ENCODE peak calls at places on chromosomes 6 and 20, in six cellular contexts. One of them, this sample, is unnamed.

GRCh38 chr6:133184798-133185380 is 56.3 kb upstream of the EYA4 start:
- DNase-seq in K562: no peak
- DNase-seq in H1: no peak
- DNase-seq in HepG2: no peak
- DNase-seq in GM12892: no peak
- DNase-seq in GM12878: no peak
- DNase-seq in this sample: no peak

GRCh38 chr6:106790146-106790770 is 160.9 kb downstream of the QRSL1 start:
- DNase-seq in K562: no peak
- DNase-seq in H1: no peak
- DNase-seq in HepG2: peak; percentile 33
- DNase-seq in GM12892: no peak
- DNase-seq in GM12878: no peak
- DNase-seq in this sample: no peak

GRCh38 chr6:163585932-163586437 is 171.5 kb downstream of the QKI start:
- DNase-seq in K562: peak; percentile 88
- DNase-seq in H1: no peak
- DNase-seq in HepG2: no peak
- DNase-seq in GM12892: no peak
- DNase-seq in GM12878: no peak
- DNase-seq in this sample: no peak

GRCh38 chr20:16694176-16694575 is 35.6 kb upstream of the SNRPB2 start:
- DNase-seq in K562: no peak
- DNase-seq in H1: no peak
- DNase-seq in HepG2: no peak
- DNase-seq in GM12892: no peak
- DNase-seq in GM12878: no peak
- DNase-seq in this sample: no peak

GRCh38 chr6:158314737-158315136 is 2.5 kb downstream of the TULP4 start:
- DNase-seq in K562: no peak
- DNase-seq in H1: no peak
- DNase-seq in HepG2: no peak
- DNase-seq in GM12892: no peak
- DNase-seq in GM12878: no peak
- DNase-seq in this sample: no peak

GRCh38 chr20:49866051-49866450 is 49.3 kb downstream of the SPATA2 start:
- DNase-seq in K562: no peak
- DNase-seq in H1: no peak
- DNase-seq in HepG2: no peak
- DNase-seq in GM12892: no peak
- DNase-seq in GM12878: peak; percentile 60
- DNase-seq in this sample: no peak

GRCh38 chr6:12844284-12845223 is 128.0 kb downstream of the PHACTR1 start:
- DNase-seq in K562: peak; percentile 34
- DNase-seq in H1: no peak
- DNase-seq in HepG2: peak; percentile 20
- DNase-seq in GM12892: peak; percentile 9
- DNase-seq in GM12878: no peak
- DNase-seq in this sample: peak; percentile 15

GRCh38 chr6:36840471-36841461 is 1.5 kb upstream of the CPNE5 start:
- DNase-seq in K562: no peak
- DNase-seq in H1: peak; percentile 79
- DNase-seq in HepG2: peak; percentile 64
- DNase-seq in GM12892: no peak
- DNase-seq in GM12878: no peak
- DNase-seq in this sample: peak; percentile 27

GRCh38 chr6:95572098-95572497 is 5.2 kb upstream of the MANEA start:
- DNase-seq in K562: no peak
- DNase-seq in H1: no peak
- DNase-seq in HepG2: no peak
- DNase-seq in GM12892: no peak
- DNase-seq in GM12878: no peak
- DNase-seq in this sample: no peak

GRCh38 chr20:22466447-22467171 is 117.8 kb downstream of the FOXA2 start:
- DNase-seq in K562: no peak
- DNase-seq in H1: no peak
- DNase-seq in HepG2: no peak
- DNase-seq in GM12892: no peak
- DNase-seq in GM12878: no peak
- DNase-seq in this sample: no peak

GRCh38 chr6:169935861-169936260 is 184.4 kb downstream of the ERMARD start:
- DNase-seq in K562: no peak
- DNase-seq in H1: no peak
- DNase-seq in HepG2: no peak
- DNase-seq in GM12892: no peak
- DNase-seq in GM12878: no peak
- DNase-seq in this sample: no peak

GRCh38 chr20:3935295-3935955 is 46.2 kb downstream of the PANK2 start:
- DNase-seq in K562: no peak
- DNase-seq in H1: no peak
- DNase-seq in HepG2: no peak
- DNase-seq in GM12892: no peak
- DNase-seq in GM12878: no peak
- DNase-seq in this sample: no peak

GRCh38 chr6:157535354-157536217 is 154.6 kb downstream of the ZDHHC14 start:
- DNase-seq in K562: no peak
- DNase-seq in H1: no peak
- DNase-seq in HepG2: peak; percentile 86
- DNase-seq in GM12892: no peak
- DNase-seq in GM12878: peak; percentile 71
- DNase-seq in this sample: no peak

GRCh38 chr20:39960522-39961420 is 728.3 kb downstream of the MAFB start:
- DNase-seq in K562: no peak
- DNase-seq in H1: peak; percentile 55
- DNase-seq in HepG2: no peak
- DNase-seq in GM12892: no peak
- DNase-seq in GM12878: no peak
- DNase-seq in this sample: no peak
- TF ChIP-seq TAF1 in K562: no peak
- TF ChIP-seq TAF1 in H1: no peak
- TF ChIP-seq TAF1 in HepG2: no peak
- TF ChIP-seq TAF1 in GM12892: no peak
- TF ChIP-seq TAF1 in GM12878: no peak
- TF ChIP-seq TAF1 in this sample: no peak

DNA sequence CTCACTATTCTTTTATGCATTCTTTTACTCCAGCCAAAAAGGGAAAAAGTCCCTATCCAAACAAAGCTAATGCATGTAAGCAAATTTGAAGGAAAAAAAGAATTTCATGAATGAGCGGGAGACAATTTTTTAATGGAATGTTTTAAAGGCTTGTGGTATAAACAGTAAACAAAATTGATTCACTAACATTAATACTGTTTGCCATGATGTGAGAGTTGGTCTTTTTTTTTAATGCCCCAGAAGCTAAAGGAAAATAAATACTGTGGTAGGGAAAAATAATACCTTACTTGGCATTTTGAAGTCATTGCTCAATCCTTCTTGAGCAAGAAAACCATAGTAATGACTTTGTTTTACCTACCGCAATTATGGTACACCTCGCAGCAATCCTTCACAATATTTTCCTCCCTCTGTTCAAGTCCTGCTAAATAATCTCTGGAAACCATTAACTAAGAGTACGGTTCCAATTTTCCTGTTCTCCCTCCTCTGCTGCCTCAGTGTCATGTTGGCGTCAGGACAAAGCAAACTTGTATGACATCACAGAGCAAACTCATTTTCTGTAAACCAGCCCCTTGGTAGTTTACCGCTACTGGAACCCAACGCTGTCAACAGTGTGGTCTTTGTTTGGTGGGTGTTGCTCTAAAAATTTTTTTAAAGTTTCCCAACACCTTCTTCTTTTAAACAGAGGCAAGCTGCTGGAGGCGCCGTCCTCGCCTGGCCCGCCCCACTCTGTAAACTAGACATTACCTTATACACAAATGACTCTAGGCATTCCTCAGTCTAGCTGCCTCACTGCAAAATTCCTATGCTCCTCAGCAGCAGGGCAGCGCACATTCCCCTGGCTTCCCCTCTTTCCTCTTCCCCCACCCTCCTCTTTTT is 78.8 kb downstream of the BACH2 start:
- DNase-seq in K562: no peak
- DNase-seq in H1: peak; percentile 52
- DNase-seq in HepG2: peak; percentile 62
- DNase-seq in GM12892: no peak
- DNase-seq in GM12878: no peak
- DNase-seq in this sample: no peak
- TF ChIP-seq POLR2A in K562: no peak
- TF ChIP-seq POLR2A in H1: no peak
- TF ChIP-seq POLR2A in HepG2: no peak
- TF ChIP-seq POLR2A in GM12892: no peak
- TF ChIP-seq POLR2A in GM12878: no peak
- TF ChIP-seq POLR2A in this sample: no peak

DNA sequence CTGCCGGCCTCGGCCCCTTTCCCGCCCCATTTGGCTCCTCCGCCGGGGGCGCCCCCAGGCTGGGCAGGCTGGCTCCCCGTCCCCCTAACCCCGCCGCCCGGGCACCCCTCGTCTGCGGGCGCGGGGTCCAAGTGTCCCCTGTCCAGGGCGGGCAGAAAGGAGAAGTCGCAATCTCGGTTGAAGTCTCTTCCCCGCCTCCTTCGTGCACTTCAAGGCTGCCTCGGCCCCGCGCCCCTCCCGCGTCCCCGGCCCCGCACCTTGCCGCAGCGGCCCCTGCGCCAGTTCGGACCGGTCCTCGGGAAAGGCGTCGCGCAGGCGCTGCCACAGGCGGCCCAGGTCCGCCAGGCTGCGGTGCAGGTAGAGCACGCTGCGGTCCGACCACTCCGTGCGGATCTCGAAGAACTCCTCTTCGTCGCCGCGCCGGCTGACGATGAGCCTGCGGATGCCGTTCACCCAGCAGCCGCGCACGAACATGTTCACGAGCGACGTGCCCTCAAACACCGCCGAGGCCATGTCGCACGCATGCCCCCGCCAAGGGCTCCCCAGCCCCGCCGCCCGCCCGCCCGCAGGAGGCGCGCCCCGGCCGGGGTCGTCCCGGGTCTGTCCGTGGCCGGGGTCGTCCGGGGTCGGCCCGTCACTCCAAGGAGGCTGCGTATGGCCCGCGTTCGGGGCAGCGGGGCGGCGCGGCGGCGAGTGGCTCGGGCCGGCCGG is at the start of gene PXDC1:
- DNase-seq in K562: no peak
- DNase-seq in H1: peak; percentile 70
- DNase-seq in HepG2: no peak
- DNase-seq in GM12892: peak; percentile 34
- DNase-seq in GM12878: no peak
- DNase-seq in this sample: no peak
- TF ChIP-seq TAF1 in K562: no peak
- TF ChIP-seq TAF1 in H1: no peak
- TF ChIP-seq TAF1 in HepG2: no peak
- TF ChIP-seq TAF1 in GM12892: no peak
- TF ChIP-seq TAF1 in GM12878: no peak
- TF ChIP-seq TAF1 in this sample: no peak

GRCh38 chr20:64051033-64051452 is 1.6 kb upstream of the SOX18 start:
- DNase-seq in K562: no peak
- DNase-seq in H1: no peak
- DNase-seq in HepG2: no peak
- DNase-seq in GM12892: no peak
- DNase-seq in GM12878: no peak
- DNase-seq in this sample: no peak

GRCh38 chr20:64052987-64053840 is 3.8 kb upstream of the SOX18 start:
- DNase-seq in K562: no peak
- DNase-seq in H1: no peak
- DNase-seq in HepG2: peak; percentile 66
- DNase-seq in GM12892: no peak
- DNase-seq in GM12878: no peak
- DNase-seq in this sample: no peak

GRCh38 chr20:64052326-64052722 is 2.9 kb upstream of the SOX18 start:
- DNase-seq in K562: no peak
- DNase-seq in H1: no peak
- DNase-seq in HepG2: no peak
- DNase-seq in GM12892: no peak
- DNase-seq in GM12878: no peak
- DNase-seq in this sample: no peak

GRCh38 chr20:64050261-64051032 is 1.0 kb upstream of the SOX18 start:
- DNase-seq in K562: peak; percentile 75
- DNase-seq in H1: no peak
- DNase-seq in HepG2: peak; percentile 79
- DNase-seq in GM12892: no peak
- DNase-seq in GM12878: no peak
- DNase-seq in this sample: no peak

GRCh38 chr20:64051532-64052325 is 2.3 kb upstream of the SOX18 start:
- DNase-seq in K562: no peak
- DNase-seq in H1: no peak
- DNase-seq in HepG2: no peak
- DNase-seq in GM12892: no peak
- DNase-seq in GM12878: no peak
- DNase-seq in this sample: no peak
- TF ChIP-seq POLR2A in K562: no peak
- TF ChIP-seq POLR2A in H1: no peak
- TF ChIP-seq POLR2A in HepG2: no peak
- TF ChIP-seq POLR2A in GM12892: no peak
- TF ChIP-seq POLR2A in GM12878: no peak
- TF ChIP-seq POLR2A in this sample: no peak

DNA sequence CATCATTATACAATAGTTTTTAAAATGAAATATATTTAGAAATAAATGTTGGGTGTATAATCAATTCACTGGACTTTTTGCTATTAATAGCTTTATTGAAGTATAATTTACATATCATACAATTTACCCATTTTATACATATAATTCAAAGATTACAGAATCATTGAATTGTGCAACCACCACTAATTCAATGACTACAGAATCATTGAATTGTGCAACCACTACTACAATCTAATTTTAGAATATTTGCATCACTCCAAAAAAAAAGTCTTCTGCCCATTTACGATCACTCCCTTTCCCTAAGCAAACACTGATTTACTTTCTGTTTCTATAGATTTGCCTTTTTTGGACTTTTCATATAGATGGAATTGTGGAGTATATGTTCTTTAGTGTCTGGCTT is 35.1 kb upstream of the RIMS1 start:
- DNase-seq in K562: no peak
- DNase-seq in H1: no peak
- DNase-seq in HepG2: no peak
- DNase-seq in GM12892: no peak
- DNase-seq in GM12878: no peak
- DNase-seq in this sample: no peak
- TF ChIP-seq TAF1 in K562: no peak
- TF ChIP-seq TAF1 in H1: no peak
- TF ChIP-seq TAF1 in HepG2: no peak
- TF ChIP-seq TAF1 in GM12892: no peak
- TF ChIP-seq TAF1 in GM12878: no peak
- TF ChIP-seq TAF1 in this sample: no peak

GRCh38 chr6:129050086-129050485 is 167.1 kb downstream of the LAMA2 start:
- DNase-seq in K562: no peak
- DNase-seq in H1: no peak
- DNase-seq in HepG2: no peak
- DNase-seq in GM12892: no peak
- DNase-seq in GM12878: no peak
- DNase-seq in this sample: no peak
- TF ChIP-seq POLR2A in K562: no peak
- TF ChIP-seq POLR2A in H1: no peak
- TF ChIP-seq POLR2A in HepG2: no peak
- TF ChIP-seq POLR2A in GM12892: no peak
- TF ChIP-seq POLR2A in GM12878: no peak
- TF ChIP-seq POLR2A in this sample: no peak